ENCODE peak calls at places on chromosome 4, in five cellular contexts. Z is Peyer's patch, X is Calu3, Q is endothelial cell, V is HEK293T. Y is an unnamed sample.

GRCh38 chr4:85116008-85116407 is 149.5 kb upstream of the WDFY3 start:
- DNase-seq in Z (no peak), X (no peak), Q (no peak), V (no peak), Y (no peak)

GRCh38 chr4:38449506-38450174 is 214.4 kb upstream of the KLF3 start:
- DNase-seq in Z (no peak), X (peak; percentile 47), Q (no peak), V (no peak), Y (no peak)

GRCh38 chr4:182894681-182895275 is 22.4 kb downstream of the DCTD start:
- DNase-seq in Z (no peak), X (no peak), Q (no peak), V (no peak), Y (no peak)

GRCh38 chr4:109091754-109092409 is 210.6 kb downstream of the COL25A1 start:
- DNase-seq in Z (no peak), X (no peak), Q (no peak), V (peak; percentile 9), Y (no peak)

GRCh38 chr4:40933272-40934053 is 183.7 kb downstream of the NSUN7 start:
- DNase-seq in Z (no peak), X (no peak), Q (no peak), V (no peak), Y (no peak)

GRCh38 chr4:10164877-10165283 is 48.3 kb upstream of the WDR1 start:
- DNase-seq in Z (no peak), X (peak; percentile 24), Q (peak; percentile 66), V (peak; percentile 48), Y (no peak)

GRCh38 chr4:107050525-107051135 is 14.5 kb upstream of the DKK2 start:
- DNase-seq in Z (no peak), X (no peak), Q (no peak), V (peak; percentile 22), Y (no peak)

GRCh38 chr4:38759077-38759789 is 23.6 kb downstream of the TLR10 start:
- DNase-seq in Z (peak; percentile 73), X (peak; percentile 45), Q (peak; percentile 68), V (peak; percentile 39), Y (no peak)

GRCh38 chr4:134201216-134202098 is at the start of gene PABPC4L:
- DNase-seq in Z (no peak), X (no peak), Q (peak; percentile 19), V (peak; percentile 72), Y (no peak)

GRCh38 chr4:173834151-173834550 is 304.1 kb upstream of the HAND2 start:
- DNase-seq in Z (no peak), X (no peak), Q (no peak), V (peak; percentile 15), Y (no peak)

GRCh38 chr4:177125656-177126055 is 184.0 kb upstream of the NEIL3 start:
- DNase-seq in Z (no peak), X (no peak), Q (no peak), V (no peak), Y (no peak)

GRCh38 chr4:55363618-55364420 is 17.8 kb downstream of the SRD5A3 start:
- DNase-seq in Z (no peak), X (no peak), Q (no peak), V (no peak), Y (no peak)

GRCh38 chr4:78213218-78213617 is 156.1 kb downstream of the FRAS1 start:
- DNase-seq in Z (no peak), X (no peak), Q (no peak), V (no peak), Y (peak; percentile 7)

GRCh38 chr4:123398803-123399637 is 2.4 kb downstream of the SPRY1 start:
- DNase-seq in Z (peak; percentile 61), X (peak; percentile 49), Q (peak; percentile 49), V (peak; percentile 27), Y (no peak)

GRCh38 chr4:75985116-75985515 is 5.6 kb downstream of the SDAD1 start:
- DNase-seq in Z (no peak), X (no peak), Q (no peak), V (no peak), Y (no peak)

GRCh38 chr4:142130636-142131035 is 494.3 kb downstream of the IL15 start:
- DNase-seq in Z (no peak), X (no peak), Q (no peak), V (no peak), Y (no peak)

GRCh38 chr4:109730294-109731051 is 603 bp upstream of the PLA2G12A start:
- DNase-seq in Z (peak; percentile 38), X (peak; percentile 36), Q (peak; percentile 55), V (peak; percentile 52), Y (no peak)

GRCh38 chr4:91448668-91449330 is 855.0 kb upstream of the GRID2 start:
- DNase-seq in Z (no peak), X (no peak), Q (no peak), V (no peak), Y (no peak)

GRCh38 chr4:55524844-55525571 is 21.7 kb downstream of the CLOCK start:
- DNase-seq in Z (no peak), X (no peak), Q (no peak), V (no peak), Y (no peak)